ENCODE peak calls at places on chromosome 5, in seven cellular contexts. M is endothelial cell of umbilical vein; Y is SJSA1; Z is kidney; F is HepG2; N is neural progenitor cell; V is effector memory CD4-positive, alpha-beta T cell. Q is an unnamed sample.

GRCh38 chr5:76682395-76682794 is 33.5 kb upstream of the F2R start:
- DNase-seq in F (no peak), M (no peak), Z (no peak), V (no peak), N (no peak), Y (no peak), Q (no peak)

GRCh38 chr5:5978501-5979361 is 399.6 kb downstream of the MED10 start:
- DNase-seq in M (no peak), Y (no peak), V (no peak), F (no peak), N (no peak), Z (no peak), Q (no peak)

GRCh38 chr5:31942546-31942945 is 231.6 kb downstream of the GOLPH3 start:
- DNase-seq in V (no peak), M (no peak), Y (no peak), N (no peak), Z (no peak), F (no peak), Q (no peak)

GRCh38 chr5:33925278-33925677 is 10.9 kb upstream of the RXFP3 start:
- DNase-seq in M (no peak), Z (no peak), Y (no peak), F (no peak), N (no peak), V (no peak), Q (no peak)

GRCh38 chr5:167629634-167630033 is 661.8 kb upstream of the WWC1 start:
- DNase-seq in N (no peak), M (no peak), Y (no peak), V (no peak), Z (no peak), F (no peak), Q (no peak)

GRCh38 chr5:91514408-91514807 is 131.3 kb upstream of the ARRDC3 start:
- DNase-seq in F (no peak), Z (no peak), M (no peak), Y (no peak), V (no peak), N (peak; percentile 31), Q (no peak)

GRCh38 chr5:57171818-57172465 is 1.9 kb upstream of the GPBP1 start:
- DNase-seq in N (no peak), M (no peak), F (no peak), Z (no peak), Y (no peak), V (peak; percentile 32), Q (no peak)

GRCh38 chr5:178486305-178486704 is 103.9 kb downstream of the COL23A1 start:
- DNase-seq in N (no peak), Y (no peak), Z (no peak), F (no peak), M (no peak), V (no peak), Q (no peak)

GRCh38 chr5:1510631-1511030 is 13.1 kb downstream of the LPCAT1 start:
- DNase-seq in Z (peak; percentile 59), F (no peak), M (no peak), Y (peak; percentile 47), V (no peak), N (no peak), Q (no peak)

GRCh38 chr5:168048486-168048885 is 243.0 kb upstream of the WWC1 start:
- DNase-seq in Y (no peak), F (no peak), N (no peak), M (no peak), V (no peak), Z (no peak), Q (no peak)

GRCh38 chr5:120457839-120458507 is 6.1 kb upstream of the PRR16 start:
- DNase-seq in Z (peak; percentile 91), F (peak; percentile 46), Y (peak; percentile 89), N (peak; percentile 73), M (peak; percentile 52), V (no peak), Q (peak; percentile 82)

GRCh38 chr5:1214936-1215220 is 10.3 kb upstream of the SLC6A18 start:
- DNase-seq in N (no peak), M (no peak), Z (no peak), Y (no peak), V (no peak), F (no peak), Q (peak; percentile 14)

GRCh38 chr5:62643556-62644451 is 65.2 kb downstream of the LRRC70 start:
- DNase-seq in V (no peak), Z (no peak), M (no peak), N (no peak), F (no peak), Y (no peak), Q (no peak)

DNA sequence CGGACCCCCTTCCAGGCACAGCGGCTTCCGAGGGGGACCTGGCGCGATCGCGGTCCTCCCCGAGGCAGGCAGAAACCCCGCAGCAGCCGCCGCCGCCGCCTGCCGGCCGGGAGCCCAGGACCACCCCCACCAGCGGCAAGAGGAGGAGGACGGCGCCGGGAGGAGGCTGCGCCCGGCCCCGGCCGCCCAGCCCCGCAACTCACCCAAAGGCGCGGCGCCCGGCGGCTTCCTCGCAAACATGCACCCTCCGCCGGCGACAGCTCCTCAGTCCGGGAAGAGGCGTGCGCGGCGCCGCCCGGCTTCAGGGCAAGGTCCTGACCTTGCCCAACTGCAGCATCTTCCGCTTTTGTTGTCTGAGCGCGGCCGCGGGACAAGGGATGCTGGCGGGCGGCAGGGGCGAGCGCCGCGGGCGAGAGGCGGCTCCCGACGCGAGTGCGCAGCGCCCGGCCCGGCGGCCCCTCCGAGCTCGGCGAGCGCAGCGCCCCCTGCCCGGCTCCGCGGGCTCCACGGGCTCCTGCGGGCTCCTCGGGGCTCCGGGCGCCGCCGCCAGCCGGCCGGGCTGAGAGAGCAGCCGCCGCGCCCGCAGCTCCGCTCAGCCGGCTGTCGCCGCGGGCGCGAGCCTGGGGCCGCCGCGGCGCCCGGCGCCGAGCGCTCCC is 504 bp downstream of the CTNND2 start:
- DNase-seq in V (no peak), F (no peak), Z (no peak), M (no peak), Y (no peak), N (peak; percentile 90), Q (no peak)
- H3K4me3 ChIP-seq in V (no peak overlapping the region), F (no peak overlapping the region), Z (no peak overlapping the region), M (no peak overlapping the region), Y (no peak overlapping the region), N (peak overlapping the region; percentile 84), Q (peak overlapping the region; percentile 38)

DNA sequence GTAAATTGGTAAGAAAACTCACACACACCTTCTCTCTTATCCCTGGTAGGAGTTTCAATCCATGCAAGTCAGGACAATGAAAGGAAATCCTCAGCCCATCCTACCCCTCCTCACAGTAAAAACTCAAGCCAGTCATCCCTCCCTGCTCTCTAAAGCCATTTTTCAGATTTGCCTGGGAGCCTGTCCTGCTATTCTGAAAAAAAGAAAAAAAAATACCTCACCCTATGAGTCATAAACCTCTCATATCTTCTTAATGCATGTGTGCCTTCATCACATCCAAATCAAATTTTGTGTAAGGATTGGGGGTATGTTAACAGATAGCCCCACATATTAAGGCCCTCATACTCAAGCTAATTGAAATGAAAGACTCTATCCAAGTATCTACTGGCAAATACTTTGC is 14.1 kb downstream of the UGT3A2 start:
- DNase-seq in V (no peak), Z (no peak), F (no peak), Y (no peak), N (no peak), M (no peak), Q (no peak)
- H3K4me1 ChIP-seq in V (no peaks in the 10 kb centered on the region), Z (no peaks in the 10 kb centered on the region), F (no peaks in the 10 kb centered on the region), Y (peaks cover 4% of the 10 kb centered on the region), N (no peaks in the 10 kb centered on the region), M (no peaks in the 10 kb centered on the region), Q (no peaks in the 10 kb centered on the region)

GRCh38 chr5:67160985-67161384 is 35.6 kb downstream of the CD180 start:
- DNase-seq in M (no peak), Z (no peak), V (peak; percentile 37), N (no peak), F (no peak), Y (peak; percentile 63), Q (no peak)
- H3K4me3 ChIP-seq in M (no peak overlapping the region), Z (no peak overlapping the region), V (no peak overlapping the region), N (no peak overlapping the region), F (no peak overlapping the region), Y (no peak overlapping the region), Q (no peak overlapping the region)

GRCh38 chr5:132467292-132467984 is 23.1 kb downstream of the IRF1 start:
- DNase-seq in Y (no peak), M (no peak), N (no peak), V (no peak), F (peak; percentile 56), Z (peak; percentile 39), Q (no peak)
- H3K4me1 ChIP-seq in Y (peaks cover 51% of the 10 kb centered on the region), M (peaks cover 43% of the 10 kb centered on the region), N (peaks cover 12% of the 10 kb centered on the region), V (peaks cover 85% of the 10 kb centered on the region), F (peaks cover 84% of the 10 kb centered on the region), Z (peaks cover 53% of the 10 kb centered on the region), Q (peaks cover 96% of the 10 kb centered on the region)

DNA sequence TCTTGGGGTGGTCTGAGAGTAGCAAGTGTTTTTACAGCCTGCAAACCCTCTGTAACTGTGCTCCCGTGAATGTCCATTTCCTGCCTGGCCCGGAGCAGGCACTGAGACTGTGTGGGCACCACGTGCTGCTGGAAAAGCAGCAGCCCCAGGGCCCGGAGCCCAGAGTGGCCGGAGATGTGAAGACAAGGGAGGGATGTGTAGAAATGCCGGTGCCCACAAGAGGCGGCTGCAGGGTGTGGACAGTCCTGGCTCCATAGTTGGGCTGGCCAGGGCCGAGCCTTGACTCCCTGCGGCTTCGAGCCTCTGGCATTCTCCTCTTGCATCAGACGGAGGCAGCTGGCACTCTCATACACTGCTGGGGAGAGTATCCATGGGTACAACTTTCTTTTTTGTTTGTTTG is 13.2 kb upstream of the GFPT2 start:
- DNase-seq in N (no peak), V (no peak), M (peak; percentile 7), Z (no peak), F (no peak), Y (no peak), Q (no peak)
- H3K4me3 ChIP-seq in N (no peak overlapping the region), V (no peak overlapping the region), M (no peak overlapping the region), Z (no peak overlapping the region), F (no peak overlapping the region), Y (no peak overlapping the region), Q (no peak overlapping the region)

GRCh38 chr5:132471944-132472343 is 18.6 kb downstream of the IRF1 start:
- DNase-seq in V (no peak), Y (no peak), N (no peak), M (no peak), Z (peak; percentile 59), F (no peak), Q (no peak)
- H3K4me1 ChIP-seq in V (peaks cover 74% of the 10 kb centered on the region), Y (peaks cover 31% of the 10 kb centered on the region), N (no peaks in the 10 kb centered on the region), M (peaks cover 18% of the 10 kb centered on the region), Z (peaks cover 35% of the 10 kb centered on the region), F (peaks cover 68% of the 10 kb centered on the region), Q (peaks cover 72% of the 10 kb centered on the region)

GRCh38 chr5:171616002-171616780 is 169.4 kb upstream of the SMIM23 start:
- DNase-seq in M (no peak), Y (peak; percentile 40), N (peak; percentile 59), Z (no peak), F (no peak), V (no peak), Q (no peak)
- H3K4me3 ChIP-seq in M (no peak overlapping the region), Y (no peak overlapping the region), N (no peak overlapping the region), Z (no peak overlapping the region), F (no peak overlapping the region), V (no peak overlapping the region), Q (no peak overlapping the region)

DNA sequence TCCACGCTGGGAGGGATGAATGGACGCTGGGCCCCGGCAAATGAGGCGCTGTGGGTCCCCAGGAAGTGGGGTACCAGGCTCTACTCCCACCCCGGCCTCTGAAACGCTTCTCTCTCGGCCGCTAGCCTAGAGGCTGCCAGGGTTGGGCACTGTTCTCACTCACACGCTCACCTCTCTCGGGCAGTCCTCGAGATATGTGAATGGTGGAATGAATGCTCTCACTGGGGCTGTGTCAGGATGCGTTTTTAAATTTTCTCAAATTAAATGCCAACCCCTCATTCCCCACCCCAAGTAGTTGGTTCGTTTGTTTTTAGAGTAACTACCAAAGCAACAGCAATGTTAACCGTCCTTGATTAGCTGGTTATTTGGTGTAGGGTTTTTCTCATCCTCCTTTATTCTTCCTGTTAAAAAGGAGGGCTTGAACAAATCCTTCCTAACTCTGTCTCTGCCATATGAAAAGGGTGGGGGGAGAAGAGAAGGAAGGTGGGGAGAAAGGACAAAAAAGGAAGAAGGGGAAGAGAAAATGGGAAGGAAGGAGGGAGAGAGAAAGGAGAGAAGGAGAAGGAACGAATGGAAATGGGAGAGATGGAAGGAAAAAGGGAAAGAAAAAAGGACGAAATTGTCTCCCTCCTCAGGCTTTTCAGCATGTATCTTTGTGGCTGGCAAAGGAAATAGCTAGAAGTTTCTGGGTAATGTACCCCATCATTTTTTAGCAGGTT is 1.4 kb upstream of the EBF1 start:
- DNase-seq in N (no peak), Y (no peak), F (no peak), Z (no peak), M (no peak), V (no peak), Q (no peak)
- H3K4me1 ChIP-seq in N (peaks cover 39% of the 10 kb centered on the region), Y (peaks cover 30% of the 10 kb centered on the region), F (no peaks in the 10 kb centered on the region), Z (peaks cover 8% of the 10 kb centered on the region), M (peaks cover 12% of the 10 kb centered on the region), V (peaks cover 43% of the 10 kb centered on the region), Q (peaks cover 40% of the 10 kb centered on the region)